ENCODE peak calls at places on chromosomes 11 and 22, in four cellular contexts. C, Z, L and B are unnamed samples.

GRCh38 chr11:12170984-12171383 is 60.6 kb downstream of the MICAL2 start:
- DNase-seq in L (no peak), Z (no peak), C (no peak), B (no peak)

GRCh38 chr11:2202900-2203439 is 31.4 kb upstream of the TH start:
- DNase-seq in Z (no peak), C (no peak), L (no peak), B (no peak)

GRCh38 chr11:128961645-128962044 is 19.0 kb upstream of the TP53AIP1 start:
- DNase-seq in C (no peak), Z (no peak), L (no peak), B (no peak)

GRCh38 chr11:26093206-26093605 is 238.7 kb upstream of the ANO3 start:
- DNase-seq in C (no peak), L (no peak), Z (no peak), B (no peak)

GRCh38 chr11:126158054-126158791 is 53.2 kb downstream of the RPUSD4 start:
- DNase-seq in C (no peak), Z (no peak), L (peak; percentile 79), B (no peak)

GRCh38 chr11:64864135-64864472 is 14.3 kb downstream of the EHD1 start:
- DNase-seq in L (no peak), Z (no peak), C (no peak), B (no peak)

GRCh38 chr22:45692549-45692948 is 20.9 kb downstream of the ATXN10 start:
- DNase-seq in L (no peak), C (no peak), Z (no peak), B (no peak)

GRCh38 chr11:80524330-80524729 is 1083.5 kb upstream of the TENM4 start:
- DNase-seq in Z (no peak), C (no peak), L (no peak), B (no peak)

GRCh38 chr11:12141283-12141682 is 30.9 kb downstream of the MICAL2 start:
- DNase-seq in Z (no peak), C (no peak), L (no peak), B (no peak)

GRCh38 chr22:26549902-26550497 is 37.7 kb upstream of the TFIP11 start:
- DNase-seq in C (no peak), Z (no peak), L (no peak), B (no peak)

GRCh38 chr22:21642584-21643448 is 714 bp downstream of the SDF2L1 start:
- DNase-seq in L (peak; percentile 79), C (peak; percentile 47), Z (peak; percentile 59), B (peak; percentile 33)